ENCODE peak calls at places on chromosomes 5 and 9, in eight cellular contexts. R is naive B cell; L is NCI-H1092; Y is NCI-H1105; E is fibroblast of pulmonary artery; G is CD4-positive, alpha-beta memory T cell; T is stimulated activated CD4-positive, alpha-beta T cell treated with anti-CD3 and anti-CD28 coated beads, Interleukin-1b, Interleukin-23, amount 100 ng/mL, for 4 hours; U is activated T-cell treated with anti-CD3 and anti-CD28 coated beads, Interleukin-2, amount 50 U/mL, for 72 hours. B is an unnamed sample.

GRCh38 chr9:95030344-95030743 is 287.2 kb downstream of the FANCC start:
- DNase-seq in R (no peak), L (no peak), Y (no peak), E (no peak), G (no peak), T (no peak), U (no peak), B (no peak)

GRCh38 chr5:159184858-159185381 is 24.4 kb downstream of the RNF145 start:
- DNase-seq in R (no peak), L (no peak), Y (no peak), E (peak), G (no peak), T (no peak), U (peak), B (no peak)

GRCh38 chr9:86639899-86640379 is 285.7 kb upstream of the TUT7 start:
- DNase-seq in R (no peak), L (peak), Y (peak), E (no peak), G (no peak), T (no peak), U (no peak), B (no peak)

GRCh38 chr5:79806741-79807140 is 117.1 kb downstream of the CMYA5 start:
- DNase-seq in R (no peak), L (no peak), Y (no peak), E (peak), G (no peak), T (no peak), U (no peak), B (no peak)

GRCh38 chr5:157516626-157517325 is 56.8 kb downstream of the NIPAL4 start:
- DNase-seq in R (no peak), L (no peak), Y (no peak), E (peak), G (no peak), T (no peak), U (no peak), B (no peak)

GRCh38 chr9:5578698-5579085 is 50.2 kb upstream of the RIC1 start:
- DNase-seq in R (no peak), L (no peak), Y (no peak), E (no peak), G (no peak), T (no peak), U (no peak), B (no peak)

GRCh38 chr5:170028124-170028523 is 47.8 kb upstream of the INSYN2B start:
- DNase-seq in R (no peak), L (no peak), Y (no peak), E (no peak), G (no peak), T (no peak), U (no peak), B (no peak)

GRCh38 chr5:17177491-17178204 is 39.8 kb upstream of the BASP1 start:
- DNase-seq in R (no peak), L (no peak), Y (no peak), E (no peak), G (no peak), T (no peak), U (no peak), B (no peak)

GRCh38 chr5:158599132-158599531 is 500.6 kb downstream of the EBF1 start:
- DNase-seq in R (peak), L (no peak), Y (no peak), E (peak), G (no peak), T (no peak), U (no peak), B (no peak)

GRCh38 chr9:16622541-16622940 is 247.9 kb downstream of the BNC2 start:
- DNase-seq in R (no peak), L (no peak), Y (no peak), E (no peak), G (no peak), T (no peak), U (no peak), B (no peak)

GRCh38 chr5:14188778-14189177 is 45.6 kb downstream of the TRIO start:
- DNase-seq in R (no peak), L (no peak), Y (no peak), E (no peak), G (no peak), T (no peak), U (no peak), B (no peak)

GRCh38 chr9:69122086-69122390 is 52.0 kb upstream of the TJP2 start:
- DNase-seq in R (peak), L (no peak), Y (peak), E (peak), G (peak), T (peak), U (peak), B (peak)

GRCh38 chr9:84937086-84937670 is 267.6 kb downstream of the NTRK2 start:
- DNase-seq in R (no peak), L (no peak), Y (no peak), E (no peak), G (no peak), T (no peak), U (no peak), B (no peak)

GRCh38 chr9:78280982-78281668 is 15.8 kb upstream of the PSAT1 start:
- DNase-seq in R (no peak), L (no peak), Y (no peak), E (peak), G (no peak), T (no peak), U (no peak), B (no peak)

GRCh38 chr5:179215576-179215975 is 129.7 kb downstream of the ADAMTS2 start:
- DNase-seq in R (no peak), L (no peak), Y (no peak), E (peak), G (no peak), T (no peak), U (no peak), B (no peak)

GRCh38 chr9:20404192-20404813 is 218.0 kb downstream of the MLLT3 start:
- DNase-seq in R (no peak), L (no peak), Y (no peak), E (no peak), G (no peak), T (no peak), U (no peak), B (no peak)

GRCh38 chr9:38284768-38285080 is 107.8 kb upstream of the ALDH1B1 start:
- DNase-seq in R (no peak), L (peak), Y (peak), E (no peak), G (no peak), T (no peak), U (no peak), B (peak)